ENCODE peak calls at places on chromosomes 12 and 14, in five cellular contexts. S is heart right ventricle, Q is spleen, T is esophagus muscularis mucosa, J is left lung. Z is an unnamed sample. For H3K27me3, the result is how much of the 10 kb centered on the place peaks cover.

GRCh38 chr14:100077441-100077840 is 12.2 kb downstream of the EVL start:
- DNase-seq in S (no peak), Q (no peak), T (peak), J (no peak), Z (no peak)

GRCh38 chr14:69346710-69347109 is 51.4 kb downstream of the ERH start:
- DNase-seq in S (peak), Q (no peak), T (no peak), J (peak), Z (no peak)

GRCh38 chr12:92110083-92110640 is 35.5 kb downstream of the BTG1 start:
- DNase-seq in S (no peak), Q (no peak), T (no peak), J (no peak), Z (no peak)

GRCh38 chr14:93943052-93943451 is 15.9 kb downstream of the FAM181A start:
- DNase-seq in S (no peak), Q (no peak), T (no peak), J (peak), Z (no peak)

GRCh38 chr12:56991319-56991906 is 14.9 kb downstream of the ZBTB39 start:
- DNase-seq in S (peak), Q (peak), T (peak), J (no peak), Z (no peak)

GRCh38 chr14:69654109-69654508 is 42.7 kb downstream of the SUSD6 start:
- DNase-seq in S (no peak), Q (no peak), T (no peak), J (no peak), Z (no peak)

GRCh38 chr14:77086017-77086727 is 11.9 kb upstream of the CIPC start:
- DNase-seq in S (no peak), Q (no peak), T (no peak), J (no peak), Z (no peak)

GRCh38 chr14:94887591-94887990 is 117.7 kb upstream of the GSC start:
- DNase-seq in S (no peak), Q (peak), T (no peak), J (no peak), Z (no peak)

GRCh38 chr12:102643871-102644551 is 163.6 kb upstream of the IGF1 start:
- DNase-seq in S (no peak), Q (no peak), T (no peak), J (no peak), Z (no peak)

GRCh38 chr12:51890135-51890464 is 2.2 kb downstream of the ANKRD33 start:
- DNase-seq in S (no peak), Q (no peak), T (no peak), J (peak), Z (no peak)

GRCh38 chr14:33956640-33957039 is 5.8 kb upstream of the EGLN3 start:
- DNase-seq in S (no peak), Q (no peak), T (no peak), J (no peak), Z (no peak)

GRCh38 chr12:47955059-47955458 is 8.3 kb upstream of the TMEM106C start:
- DNase-seq in S (no peak), Q (no peak), T (no peak), J (no peak), Z (no peak)

GRCh38 chr14:69268763-69269162 is 8.8 kb downstream of the GALNT16 start:
- DNase-seq in S (no peak), Q (no peak), T (no peak), J (no peak), Z (no peak)

GRCh38 chr12:119929974-119930373 is 52.9 kb upstream of the CIT start:
- DNase-seq in S (no peak), Q (no peak), T (no peak), J (no peak), Z (no peak)

GRCh38 chr12:38156497-38157245 is 159.9 kb upstream of the ALG10B start:
- DNase-seq in S (no peak), Q (peak), T (peak), J (peak), Z (no peak)

DNA sequence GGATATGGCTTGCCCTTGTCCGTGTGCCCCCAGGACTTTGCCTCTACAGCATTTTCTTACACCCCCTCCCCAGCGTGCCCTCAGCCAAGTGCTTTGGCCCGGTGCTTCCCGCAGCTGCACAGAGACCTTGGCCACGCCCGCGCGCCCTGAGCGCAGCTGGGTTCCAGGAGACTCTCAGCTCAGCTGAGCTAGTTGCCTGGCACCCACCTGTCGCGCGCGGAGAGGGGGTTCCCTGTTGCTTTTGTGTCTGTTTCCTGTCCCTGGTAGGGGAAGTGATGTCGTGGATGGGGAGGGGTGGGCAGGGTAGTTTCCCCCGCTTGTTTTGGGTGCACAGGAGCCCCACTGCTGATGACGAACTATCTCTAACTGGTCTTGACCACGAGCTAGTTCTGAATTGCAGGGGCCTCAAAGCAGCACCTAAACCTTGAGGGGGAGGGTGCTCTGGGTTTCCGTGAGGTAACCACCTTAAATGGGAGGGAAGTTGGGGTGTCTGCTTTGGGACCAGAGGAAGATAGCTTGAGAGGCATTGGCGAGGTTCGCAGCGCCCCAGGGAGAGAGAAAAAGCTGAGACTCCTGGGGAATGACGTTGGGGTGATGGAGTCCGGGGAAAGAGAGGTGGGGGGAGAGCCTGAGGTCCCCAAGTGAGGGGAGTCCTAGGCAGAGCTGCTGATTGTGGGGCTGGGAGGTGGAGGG is 1.5 kb downstream of the DIO3 start:
- DNase-seq in S (no peak), Q (peak), T (no peak), J (peak), Z (no peak)
- H3K27me3 ChIP-seq in S (under half), Q (half or more), T (under half), J (half or more), Z (half or more)

GRCh38 chr12:19440916-19441315 is 1.6 kb downstream of the AEBP2 start:
- DNase-seq in S (no peak), Q (no peak), T (no peak), J (no peak), Z (no peak)

GRCh38 chr12:19437996-19438395 is 1.3 kb upstream of the AEBP2 start:
- DNase-seq in S (no peak), Q (no peak), T (peak), J (no peak), Z (no peak)

GRCh38 chr12:19436931-19437330 is 2.4 kb upstream of the AEBP2 start:
- DNase-seq in S (no peak), Q (no peak), T (peak), J (no peak), Z (no peak)

GRCh38 chr12:19440019-19440858 is 947 bp downstream of the AEBP2 start:
- DNase-seq in S (peak), Q (peak), T (peak), J (peak), Z (peak)

DNA sequence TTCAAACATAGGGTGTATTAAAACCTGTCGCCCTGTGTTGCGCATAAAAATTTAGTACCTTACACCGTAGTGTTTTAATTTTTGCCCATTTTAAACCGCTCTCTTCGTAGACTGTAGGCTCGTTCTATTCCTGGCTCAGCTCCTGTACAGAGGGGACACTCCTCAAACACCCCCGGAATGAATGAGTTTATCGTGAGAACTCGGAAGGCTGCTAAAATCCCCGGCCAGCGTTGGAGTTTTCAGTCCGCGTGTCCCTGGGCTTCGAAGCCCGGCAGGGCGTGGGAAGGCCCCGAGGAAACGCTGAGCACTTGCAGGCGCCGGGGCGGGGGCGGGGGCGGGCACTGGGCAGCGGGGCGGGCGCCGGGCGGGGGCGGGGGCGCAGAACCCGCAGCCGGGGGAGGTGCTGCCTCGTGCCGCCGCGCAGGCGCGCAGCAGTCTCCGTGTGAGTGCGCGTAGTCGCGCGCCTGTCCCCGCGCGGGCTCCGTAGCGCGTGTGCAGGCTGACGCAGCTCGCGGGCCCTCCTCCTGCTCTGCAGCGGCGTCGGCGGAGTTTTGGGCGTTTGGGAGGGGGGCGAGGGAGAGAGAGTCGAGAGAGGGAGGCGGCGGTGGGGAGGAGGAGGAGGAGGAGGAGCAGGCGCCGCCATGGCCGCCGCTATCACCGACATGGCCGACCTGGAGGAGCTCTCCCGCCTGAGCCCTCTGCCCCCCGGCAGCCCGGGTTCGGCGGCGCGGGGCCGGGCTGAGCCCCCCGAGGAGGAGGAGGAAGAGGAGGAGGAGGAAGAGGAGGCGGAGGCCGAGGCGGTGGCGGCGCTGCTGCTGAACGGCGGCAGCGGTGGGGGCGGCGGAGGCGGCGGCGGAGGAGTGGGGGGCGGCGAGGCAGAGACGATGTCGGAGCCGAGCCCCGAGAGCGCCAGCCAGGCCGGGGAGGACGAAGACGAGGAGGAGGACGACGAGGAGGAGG is at the start of gene AEBP2:
- DNase-seq in S (peak), Q (peak), T (peak), J (peak), Z (peak)
- H3K27me3 ChIP-seq in S (under half), Q (under half), T (under half), J (under half), Z (under half)

GRCh38 chr14:38207342-38207741 is 362 bp upstream of the SSTR1 start:
- DNase-seq in S (no peak), Q (no peak), T (no peak), J (no peak), Z (no peak)

GRCh38 chr14:38206689-38207088 is 1.0 kb upstream of the SSTR1 start:
- DNase-seq in S (no peak), Q (no peak), T (no peak), J (no peak), Z (no peak)

GRCh38 chr14:38204717-38205115 is 3.0 kb upstream of the SSTR1 start:
- DNase-seq in S (no peak), Q (no peak), T (no peak), J (no peak), Z (no peak)

GRCh38 chr14:38205414-38205813 is 2.3 kb upstream of the SSTR1 start:
- DNase-seq in S (no peak), Q (no peak), T (no peak), J (no peak), Z (no peak)

DNA sequence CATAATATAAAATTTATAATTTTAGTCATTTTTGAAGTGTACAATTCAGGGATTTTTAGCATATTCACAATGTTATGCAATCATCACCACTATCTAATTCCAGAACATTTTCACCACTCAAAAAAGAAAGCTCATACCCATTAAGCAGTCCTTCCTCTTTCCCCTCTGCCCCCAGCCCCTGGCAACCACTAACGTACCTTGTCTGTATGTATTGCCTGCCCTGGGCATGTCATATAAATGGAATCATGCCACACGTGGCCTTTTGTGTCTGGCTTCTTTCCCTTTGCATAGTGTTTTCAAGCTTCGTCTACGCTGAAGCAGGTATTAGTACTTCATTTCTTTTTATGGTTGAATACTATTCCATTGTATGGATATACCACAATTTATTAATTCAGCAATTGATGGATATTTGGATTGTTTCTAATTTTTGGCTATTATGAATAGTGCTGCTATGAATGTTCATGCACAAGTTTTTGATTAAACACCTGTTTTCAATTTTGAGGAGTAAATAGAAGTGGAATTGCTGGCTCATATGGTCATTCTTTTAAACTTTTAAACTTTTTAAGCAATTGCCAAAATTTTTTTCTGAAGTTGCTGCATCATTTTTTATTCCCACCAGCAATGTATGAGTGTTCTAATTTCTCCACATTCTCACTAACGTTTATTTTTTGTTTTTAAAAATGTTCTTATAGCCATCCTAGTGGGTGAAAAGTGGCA is 1.6 kb upstream of the SSTR1 start:
- DNase-seq in S (no peak), Q (no peak), T (no peak), J (no peak), Z (no peak)
- H3K27me3 ChIP-seq in S (under half), Q (under half), T (under half), J (under half), Z (under half)

DNA sequence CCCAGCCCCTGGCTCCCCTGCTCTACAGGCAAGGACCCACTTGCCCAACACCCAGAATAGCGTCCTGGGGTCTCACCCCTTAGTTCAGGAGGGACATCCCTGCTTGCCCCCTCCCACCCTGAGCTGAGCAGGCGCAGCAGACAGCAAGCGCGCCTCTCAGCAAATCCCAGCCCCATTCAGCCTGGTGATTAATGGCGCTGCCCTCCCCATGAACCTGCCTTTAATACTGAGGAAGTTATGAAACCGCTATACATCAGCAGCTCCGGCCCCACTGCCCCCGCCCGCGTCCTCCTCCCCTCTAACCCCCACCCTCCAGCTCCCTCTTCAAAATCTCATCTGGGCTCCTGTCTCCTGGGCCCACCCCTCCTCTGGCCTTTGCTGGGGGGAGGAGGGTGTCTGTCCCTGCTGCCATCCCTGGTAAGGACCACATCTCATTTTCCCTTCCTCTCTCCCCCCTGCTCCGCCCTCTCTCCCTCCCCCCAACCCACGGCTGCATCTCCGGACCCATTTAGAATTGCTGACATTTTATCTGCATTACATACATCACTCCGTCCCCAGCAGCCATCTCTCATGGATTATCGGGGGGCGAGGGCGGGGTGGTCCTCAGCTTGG is 7.1 kb upstream of the SMUG1 start:
- DNase-seq in S (no peak), Q (peak), T (no peak), J (peak), Z (no peak)
- H3K27me3 ChIP-seq in S (under half), Q (under half), T (under half), J (half or more), Z (half or more)

GRCh38 chr14:28765169-28765906 is 1.2 kb upstream of the FOXG1 start:
- DNase-seq in S (no peak), Q (no peak), T (no peak), J (no peak), Z (no peak)
- H3K27me3 ChIP-seq in S (under half), Q (half or more), T (under half), J (half or more), Z (half or more)

DNA sequence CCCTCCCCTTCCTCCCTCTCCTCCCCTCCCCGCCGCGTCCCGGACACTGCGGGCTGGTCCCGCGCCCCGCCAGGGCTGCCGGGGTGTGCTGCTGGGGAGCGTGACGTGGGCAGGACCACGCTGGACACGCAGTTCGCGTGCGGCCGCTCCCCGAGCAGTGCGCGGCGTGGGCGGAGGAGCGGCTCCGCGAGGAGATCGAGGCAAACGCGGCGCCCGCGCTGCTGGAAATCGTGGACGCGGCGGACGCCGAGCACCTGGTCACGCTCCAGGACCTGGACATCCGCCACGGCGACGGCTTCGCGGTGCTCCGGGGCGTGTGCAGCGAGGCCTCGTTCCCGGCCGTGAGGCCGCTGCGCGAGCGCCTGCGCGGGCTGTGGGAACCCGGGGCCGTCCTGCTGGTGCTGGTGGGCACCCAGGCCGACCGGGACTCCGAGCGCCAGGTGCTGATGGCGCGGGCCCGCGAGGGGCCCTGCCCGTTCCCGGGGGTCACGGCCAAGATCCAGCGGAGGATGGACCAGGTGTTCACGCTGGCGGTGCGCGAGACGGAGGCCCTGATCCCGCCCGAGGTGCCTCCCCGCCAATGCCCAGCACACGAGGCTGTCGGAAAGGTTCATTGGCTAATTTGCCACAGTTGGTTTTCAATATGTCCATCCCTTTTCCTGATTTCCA is 84.3 kb downstream of the TNFAIP2 start:
- DNase-seq in S (peak), Q (no peak), T (no peak), J (peak), Z (no peak)
- H3K27me3 ChIP-seq in S (under half), Q (under half), T (under half), J (half or more), Z (under half)